ENCODE peak calls at places on chromosomes 2 and 18, in nine cellular contexts. E, Z, B, L, A, I, H, J and U are unnamed samples.

GRCh38 chr2:20614201-20615045 is 36.5 kb downstream of the HS1BP3 start:
- DNase-seq in E (peak; percentile 59), Z (peak; percentile 88), B (peak; percentile 18), L (no peak), A (peak; percentile 83), I (no peak), H (no peak), J (no peak), U (peak; percentile 17)

GRCh38 chr2:69945447-69945846 is 16.0 kb downstream of the ASPRV1 start:
- DNase-seq in E (peak; percentile 18), Z (no peak), B (no peak), L (no peak), A (no peak), I (no peak), H (no peak), J (no peak), U (no peak)

GRCh38 chr18:78546281-78546680 is 433.3 kb upstream of the SALL3 start:
- DNase-seq in E (no peak), Z (no peak), B (no peak), L (no peak), A (no peak), I (no peak), H (no peak), J (no peak), U (no peak)

GRCh38 chr2:46143401-46144132 is 153.6 kb upstream of the EPAS1 start:
- DNase-seq in E (no peak), Z (no peak), B (no peak), L (no peak), A (no peak), I (no peak), H (no peak), J (no peak), U (no peak)

GRCh38 chr2:149492923-149493322 is 94.7 kb downstream of the MMADHC start:
- DNase-seq in E (no peak), Z (no peak), B (no peak), L (no peak), A (no peak), I (no peak), H (no peak), J (no peak), U (no peak)

GRCh38 chr2:108612514-108613183 is 78.4 kb downstream of the LIMS1 start:
- DNase-seq in E (no peak), Z (no peak), B (peak; percentile 82), L (no peak), A (no peak), I (no peak), H (no peak), J (peak; percentile 33), U (no peak)

GRCh38 chr2:216519154-216519762 is 20.6 kb downstream of the RPL37A start:
- DNase-seq in E (peak; percentile 87), Z (peak; percentile 85), B (no peak), L (no peak), A (peak; percentile 47), I (peak; percentile 79), H (peak; percentile 58), J (peak; percentile 74), U (peak; percentile 81)

GRCh38 chr2:10497797-10498251 is 49.7 kb upstream of the ODC1 start:
- DNase-seq in E (peak; percentile 58), Z (no peak), B (peak; percentile 86), L (no peak), A (no peak), I (peak; percentile 40), H (no peak), J (peak; percentile 83), U (peak; percentile 79)

GRCh38 chr18:79911009-79911870 is 40.2 kb downstream of the SLC66A2 start:
- DNase-seq in E (no peak), Z (peak; percentile 60), B (no peak), L (no peak), A (no peak), I (no peak), H (no peak), J (no peak), U (no peak)

GRCh38 chr2:88903744-88904353 is 212.4 kb downstream of the RPIA start:
- DNase-seq in E (peak; percentile 39), Z (no peak), B (no peak), L (no peak), A (no peak), I (peak; percentile 6), H (peak; percentile 23), J (no peak), U (peak; percentile 25)

GRCh38 chr2:45069711-45070664 is 60.7 kb upstream of the SIX2 start:
- DNase-seq in E (peak; percentile 22), Z (no peak), B (no peak), L (no peak), A (peak; percentile 68), I (peak; percentile 23), H (no peak), J (no peak), U (no peak)

GRCh38 chr2:70340921-70341765 is 39.3 kb upstream of the FAM136A start:
- DNase-seq in E (peak; percentile 26), Z (peak; percentile 87), B (peak; percentile 51), L (no peak), A (peak; percentile 87), I (no peak), H (no peak), J (peak; percentile 6), U (peak; percentile 29)

GRCh38 chr2:218010116-218010837 is 7.5 kb upstream of the TNS1 start:
- DNase-seq in E (peak; percentile 48), Z (peak; percentile 83), B (no peak), L (peak; percentile 68), A (peak; percentile 1), I (no peak), H (no peak), J (peak; percentile 49), U (peak; percentile 40)

GRCh38 chr2:168178520-168178919 is 68.9 kb downstream of the STK39 start:
- DNase-seq in E (no peak), Z (no peak), B (no peak), L (no peak), A (no peak), I (no peak), H (no peak), J (no peak), U (no peak)

GRCh38 chr2:161709428-161709827 is 85.2 kb downstream of the SLC4A10 start:
- DNase-seq in E (no peak), Z (no peak), B (no peak), L (no peak), A (no peak), I (no peak), H (no peak), J (no peak), U (no peak)

GRCh38 chr2:238415036-238415764 is 11.5 kb upstream of the ASB1 start:
- DNase-seq in E (no peak), Z (peak; percentile 87), B (no peak), L (no peak), A (no peak), I (no peak), H (no peak), J (no peak), U (no peak)

GRCh38 chr2:2586961-2587360 is 255.9 kb upstream of the MYT1L start:
- DNase-seq in E (no peak), Z (no peak), B (no peak), L (no peak), A (no peak), I (no peak), H (no peak), J (no peak), U (no peak)

GRCh38 chr2:109470121-109470921 is 143.4 kb downstream of the SEPTIN10 start:
- DNase-seq in E (peak; percentile 36), Z (no peak), B (no peak), L (no peak), A (no peak), I (peak; percentile 23), H (no peak), J (peak; percentile 64), U (peak; percentile 80)

GRCh38 chr2:133532919-133533318 is 35.3 kb downstream of the NCKAP5 start:
- DNase-seq in E (peak; percentile 14), Z (no peak), B (no peak), L (no peak), A (no peak), I (no peak), H (no peak), J (no peak), U (no peak)

GRCh38 chr2:119760876-119761275 is 1.2 kb downstream of the PTPN4 start:
- DNase-seq in E (peak; percentile 53), Z (no peak), B (no peak), L (no peak), A (no peak), I (peak; percentile 48), H (no peak), J (no peak), U (peak; percentile 41)

GRCh38 chr18:12397793-12398192 is 9.9 kb upstream of the PRELID3A start:
- DNase-seq in E (no peak), Z (no peak), B (no peak), L (no peak), A (no peak), I (no peak), H (no peak), J (no peak), U (no peak)

GRCh38 chr18:24022141-24022540 is 7.6 kb downstream of the TTC39C start:
- DNase-seq in E (peak; percentile 70), Z (no peak), B (no peak), L (no peak), A (no peak), I (peak; percentile 54), H (no peak), J (no peak), U (peak; percentile 59)

GRCh38 chr2:69755862-69756467 is 14.0 kb downstream of the ANXA4 start:
- DNase-seq in E (peak; percentile 40), Z (no peak), B (no peak), L (no peak), A (no peak), I (peak; percentile 72), H (no peak), J (no peak), U (peak; percentile 69)

GRCh38 chr2:48514591-48514990 is 15.4 kb upstream of the STON1 start:
- DNase-seq in E (peak; percentile 44), Z (no peak), B (no peak), L (no peak), A (no peak), I (peak; percentile 85), H (no peak), J (no peak), U (peak; percentile 55)

GRCh38 chr2:235097196-235097895 is 145.5 kb downstream of the SH3BP4 start:
- DNase-seq in E (no peak), Z (no peak), B (no peak), L (no peak), A (peak; percentile 0), I (no peak), H (no peak), J (no peak), U (no peak)

GRCh38 chr2:157508676-157509075 is 64.8 kb upstream of the CYTIP start:
- DNase-seq in E (no peak), Z (no peak), B (no peak), L (no peak), A (no peak), I (no peak), H (no peak), J (no peak), U (no peak)